ENCODE peak calls at places on chromosomes 1 and 21, in six cellular contexts. V is A549, X is NB4, Y is GM12878, O is HepG2, W is K562. G is an unnamed sample.

GRCh38 chr1:161082996-161083742 is 6.2 kb downstream of the NECTIN4 start:
- DNase-seq in V (peak), X (peak), Y (no peak), O (peak), W (peak), G (no peak)

GRCh38 chr21:45248893-45249381 is 38.8 kb downstream of the POFUT2 start:
- DNase-seq in V (no peak), X (no peak), Y (no peak), O (no peak), W (no peak), G (no peak)

GRCh38 chr1:26285366-26286063 is 5.6 kb downstream of the SH3BGRL3 start:
- DNase-seq in V (peak), X (peak), Y (no peak), O (peak), W (peak), G (no peak)

GRCh38 chr1:87961992-87962391 is 633.3 kb downstream of the LMO4 start:
- DNase-seq in V (no peak), X (peak), Y (no peak), O (no peak), W (no peak), G (no peak)

GRCh38 chr1:234911787-234912186 is 216.8 kb downstream of the TOMM20 start:
- DNase-seq in V (no peak), X (no peak), Y (no peak), O (no peak), W (no peak), G (peak)

GRCh38 chr1:3772027-3772714 is 378 bp upstream of the SMIM1 start:
- DNase-seq in V (peak), X (peak), Y (no peak), O (peak), W (peak), G (peak)

GRCh38 chr1:219317762-219318353 is 144.2 kb downstream of the LYPLAL1 start:
- DNase-seq in V (peak), X (peak), Y (no peak), O (peak), W (no peak), G (peak)

GRCh38 chr1:97271906-97272788 is 550.6 kb downstream of the PTBP2 start:
- DNase-seq in V (peak), X (no peak), Y (no peak), O (no peak), W (no peak), G (peak)

GRCh38 chr1:67741121-67741520 is 56.1 kb downstream of the GADD45A start:
- DNase-seq in V (peak), X (no peak), Y (no peak), O (no peak), W (no peak), G (peak)

GRCh38 chr21:42232176-42232825 is 13.4 kb downstream of the ABCG1 start:
- DNase-seq in V (no peak), X (no peak), Y (no peak), O (no peak), W (no peak), G (no peak)

GRCh38 chr1:178493301-178493741 is 3.4 kb downstream of the CLEC20A start:
- DNase-seq in V (no peak), X (no peak), Y (no peak), O (no peak), W (no peak), G (no peak)

GRCh38 chr1:7471836-7472235 is 299.3 kb upstream of the VAMP3 start:
- DNase-seq in V (no peak), X (no peak), Y (no peak), O (no peak), W (no peak), G (peak)

GRCh38 chr1:88892146-88892877 is 945 bp upstream of the GTF2B start:
- DNase-seq in V (peak), X (peak), Y (no peak), O (peak), W (no peak), G (peak)

GRCh38 chr1:111856411-111857135 is 100.9 kb downstream of the DDX20 start:
- DNase-seq in V (no peak), X (no peak), Y (no peak), O (no peak), W (no peak), G (no peak)

GRCh38 chr1:26289158-26290059 is 9.5 kb downstream of the SH3BGRL3 start:
- DNase-seq in V (no peak), X (peak), Y (no peak), O (no peak), W (no peak), G (no peak)

GRCh38 chr1:181111559-181111958 is 23.1 kb downstream of the IER5 start:
- DNase-seq in V (peak), X (no peak), Y (no peak), O (peak), W (no peak), G (no peak)

GRCh38 chr1:156805766-156806511 is 10.7 kb downstream of the SH2D2A start:
- DNase-seq in V (no peak), X (no peak), Y (no peak), O (no peak), W (no peak), G (peak)

GRCh38 chr1:111399792-111400610 is 27.5 kb downstream of the OVGP1 start:
- DNase-seq in V (peak), X (peak), Y (peak), O (peak), W (peak), G (peak)

GRCh38 chr1:63264161-63264560 is 58.2 kb upstream of the FOXD3 start:
- DNase-seq in V (no peak), X (no peak), Y (no peak), O (no peak), W (no peak), G (peak)

GRCh38 chr1:208232639-208233038 is 11.5 kb downstream of the PLXNA2 start:
- DNase-seq in V (no peak), X (no peak), Y (no peak), O (no peak), W (no peak), G (no peak)

GRCh38 chr1:208228550-208228949 is 15.6 kb downstream of the PLXNA2 start:
- DNase-seq in V (no peak), X (no peak), Y (no peak), O (no peak), W (no peak), G (no peak)

GRCh38 chr1:208231929-208232360 is 12.2 kb downstream of the PLXNA2 start:
- DNase-seq in V (no peak), X (no peak), Y (no peak), O (no peak), W (no peak), G (peak)

GRCh38 chr1:208233546-208233945 is 10.6 kb downstream of the PLXNA2 start:
- DNase-seq in V (no peak), X (no peak), Y (no peak), O (peak), W (no peak), G (peak)

GRCh38 chr1:208230668-208231529 is 13.3 kb downstream of the PLXNA2 start:
- DNase-seq in V (no peak), X (no peak), Y (no peak), O (no peak), W (no peak), G (no peak)
- TF ChIP-seq MYC in V (no peak), X (no peak), Y (no peak), O (no peak), W (no peak), G (no peak)

GRCh38 chr1:116461723-116462122 is 88.7 kb downstream of the ATP1A1 start:
- DNase-seq in V (no peak), X (no peak), Y (no peak), O (no peak), W (no peak), G (no peak)

GRCh38 chr1:116457944-116458343 is 84.9 kb downstream of the ATP1A1 start:
- DNase-seq in V (no peak), X (no peak), Y (no peak), O (no peak), W (no peak), G (no peak)

GRCh38 chr1:116460261-116460660 is 87.2 kb downstream of the ATP1A1 start:
- DNase-seq in V (no peak), X (no peak), Y (no peak), O (no peak), W (no peak), G (no peak)

GRCh38 chr1:116460748-116461376 is 87.8 kb downstream of the ATP1A1 start:
- DNase-seq in V (no peak), X (no peak), Y (no peak), O (no peak), W (no peak), G (no peak)

GRCh38 chr1:116458695-116459094 is 85.7 kb downstream of the ATP1A1 start:
- DNase-seq in V (no peak), X (no peak), Y (no peak), O (no peak), W (no peak), G (no peak)
- TF ChIP-seq MAX in V (no peak), X (no peak), Y (no peak), O (no peak), W (no peak), G (no peak)

GRCh38 chr1:226443439-226443838 is 35.5 kb upstream of the PARP1 start:
- DNase-seq in V (peak), X (no peak), Y (no peak), O (no peak), W (no peak), G (no peak)
- TF ChIP-seq MYC in V (no peak), X (no peak), Y (no peak), O (no peak), W (no peak), G (no peak)

DNA sequence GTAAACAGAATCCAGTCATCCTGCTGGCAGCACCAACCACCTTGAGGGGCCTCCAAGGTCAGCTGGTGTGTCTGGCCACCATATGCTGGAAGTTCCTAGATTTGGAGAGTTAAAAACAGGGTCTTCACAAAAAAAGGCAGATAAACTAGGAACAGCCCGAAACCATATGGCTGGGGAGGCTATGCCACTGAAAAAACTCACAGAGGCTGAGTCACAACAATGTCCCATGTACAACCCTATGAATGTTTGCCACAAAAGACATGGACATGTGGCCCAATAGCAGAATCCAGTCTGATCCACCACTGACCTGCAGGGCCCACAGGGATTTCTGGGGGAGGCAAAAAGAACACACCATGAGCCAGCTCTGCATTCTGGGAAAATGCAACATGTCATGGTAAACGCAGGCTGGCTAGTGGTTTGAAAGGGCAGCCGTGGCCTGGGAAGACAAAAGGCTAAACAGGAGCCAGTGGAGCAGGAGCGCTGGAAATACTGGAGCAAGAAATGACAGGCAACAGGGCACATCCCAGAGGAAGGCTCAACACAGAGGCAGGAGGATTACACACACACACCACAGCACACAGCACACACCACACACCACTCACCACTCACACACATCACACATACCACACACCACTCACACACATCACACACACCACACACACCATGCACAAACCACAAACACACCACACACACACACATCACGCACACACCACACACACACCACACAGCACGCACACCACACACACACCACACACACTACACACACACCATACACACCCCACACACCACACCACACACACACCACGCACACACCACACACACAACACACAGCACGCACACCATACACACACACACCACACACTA is 55.4 kb downstream of the HSF2BP start:
- DNase-seq in V (peak), X (peak), Y (no peak), O (peak), W (no peak), G (no peak)
- TF ChIP-seq MAX in V (no peak), X (no peak), Y (no peak), O (no peak), W (no peak), G (no peak)

GRCh38 chr1:53285546-53285945 is 42.3 kb downstream of the LRP8 start:
- DNase-seq in V (no peak), X (no peak), Y (no peak), O (no peak), W (no peak), G (no peak)

GRCh38 chr1:53285969-53286760 is 41.7 kb downstream of the LRP8 start:
- DNase-seq in V (no peak), X (no peak), Y (no peak), O (no peak), W (no peak), G (no peak)

GRCh38 chr1:53289050-53289429 is 38.8 kb downstream of the LRP8 start:
- DNase-seq in V (no peak), X (no peak), Y (no peak), O (no peak), W (no peak), G (no peak)

GRCh38 chr1:53288247-53289049 is 39.4 kb downstream of the LRP8 start:
- DNase-seq in V (no peak), X (no peak), Y (no peak), O (no peak), W (no peak), G (no peak)

GRCh38 chr1:53286950-53287349 is 40.9 kb downstream of the LRP8 start:
- DNase-seq in V (no peak), X (no peak), Y (no peak), O (no peak), W (no peak), G (no peak)
- TF ChIP-seq MYC in V (no peak), X (no peak), Y (no peak), O (no peak), W (no peak), G (no peak)

GRCh38 chr1:174777262-174777661 is 222.5 kb upstream of the CACYBP start:
- DNase-seq in V (no peak), X (no peak), Y (no peak), O (no peak), W (no peak), G (no peak)
- TF ChIP-seq MAX in V (no peak), X (no peak), Y (no peak), O (no peak), W (no peak), G (no peak)

GRCh38 chr21:27423906-27424595 is 457.2 kb upstream of the ADAMTS5 start:
- DNase-seq in V (no peak), X (no peak), Y (no peak), O (no peak), W (no peak), G (no peak)

GRCh38 chr21:27425172-27425571 is 458.3 kb upstream of the ADAMTS5 start:
- DNase-seq in V (no peak), X (no peak), Y (no peak), O (no peak), W (no peak), G (no peak)

GRCh38 chr21:27424601-27425000 is 457.7 kb upstream of the ADAMTS5 start:
- DNase-seq in V (no peak), X (no peak), Y (no peak), O (no peak), W (no peak), G (no peak)

GRCh38 chr21:27425574-27425973 is 458.7 kb upstream of the ADAMTS5 start:
- DNase-seq in V (no peak), X (no peak), Y (no peak), O (no peak), W (no peak), G (no peak)

DNA sequence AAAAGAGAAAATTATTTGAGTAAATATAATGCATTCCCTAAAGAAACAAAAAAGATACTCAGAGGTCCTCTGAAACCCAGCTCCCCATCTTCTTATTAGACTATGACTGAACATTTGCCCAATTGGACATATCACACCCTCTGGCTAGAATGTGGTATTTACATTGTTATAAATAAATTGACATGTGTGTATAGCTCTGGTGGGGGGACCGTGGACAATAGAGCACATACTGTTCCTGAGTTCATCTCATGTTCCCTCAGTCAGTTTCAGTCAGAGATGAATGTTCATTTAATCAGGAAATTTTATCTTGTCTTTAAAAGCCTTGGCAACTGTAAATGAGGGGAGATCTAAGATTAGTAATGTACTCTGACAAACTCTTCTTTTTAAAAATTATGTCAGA is 459.3 kb upstream of the ADAMTS5 start:
- DNase-seq in V (no peak), X (no peak), Y (no peak), O (no peak), W (no peak), G (no peak)
- TF ChIP-seq MYC in V (no peak), X (no peak), Y (no peak), O (no peak), W (no peak), G (no peak)

GRCh38 chr1:9689971-9690381 is 38.4 kb downstream of the PIK3CD start:
- DNase-seq in V (no peak), X (no peak), Y (no peak), O (no peak), W (peak), G (peak)
- TF ChIP-seq MAX in V (peak), X (no peak), Y (no peak), O (peak), W (peak), G (no peak)

GRCh38 chr1:22754106-22754768 is 43.6 kb downstream of the EPHB2 start:
- DNase-seq in V (no peak), X (no peak), Y (peak), O (no peak), W (no peak), G (peak)
- TF ChIP-seq MYC in V (no peak), X (no peak), Y (no peak), O (no peak), W (no peak), G (no peak)